ENCODE peak calls at places on chromosomes 3 and 15, in six cellular contexts. H is HAP-1, L is lower lobe of right lung, A is hepatocyte, X is adrenal gland, D is brain microvascular endothelial cell. V is an unnamed sample.

GRCh38 chr3:42836545-42837123 is 27.4 kb downstream of the ACKR2 start:
- DNase-seq in H (no peak), X (no peak), L (no peak), A (no peak), D (no peak), V (no peak)

GRCh38 chr3:11282250-11283125 is 10.3 kb downstream of the ATG7 start:
- DNase-seq in L (no peak), H (no peak), A (peak; percentile 30), D (no peak), X (peak; percentile 35), V (peak; percentile 73)

GRCh38 chr15:71312731-71313460 is 197.6 kb downstream of the THSD4 start:
- DNase-seq in A (no peak), L (no peak), D (no peak), X (no peak), H (no peak), V (no peak)

GRCh38 chr15:98682992-98683701 is 34.8 kb downstream of the IGF1R start:
- DNase-seq in L (no peak), X (no peak), H (no peak), A (no peak), D (no peak), V (peak; percentile 36)

GRCh38 chr15:85766007-85766831 is 28.5 kb downstream of the KLHL25 start:
- DNase-seq in L (no peak), H (no peak), A (peak; percentile 54), X (no peak), D (no peak), V (no peak)

GRCh38 chr3:114880078-114880477 is 267.0 kb downstream of the ZBTB20 start:
- DNase-seq in H (peak; percentile 9), A (no peak), X (no peak), D (peak; percentile 34), L (peak; percentile 22), V (no peak)

GRCh38 chr15:51861557-51862350 is 32.3 kb downstream of the TMOD3 start:
- DNase-seq in H (no peak), X (no peak), D (no peak), A (no peak), L (no peak), V (no peak)

GRCh38 chr15:63573533-63573932 is 23.7 kb upstream of the FBXL22 start:
- DNase-seq in A (no peak), X (no peak), D (peak; percentile 20), L (no peak), H (no peak), V (no peak)

GRCh38 chr3:126342211-126342610 is 15.0 kb downstream of the KLF15 start:
- DNase-seq in H (peak; percentile 5), A (no peak), X (no peak), D (no peak), L (peak; percentile 30), V (no peak)

GRCh38 chr3:126340081-126340511 is 17.1 kb downstream of the KLF15 start:
- DNase-seq in X (no peak), D (no peak), A (no peak), H (peak; percentile 4), L (peak; percentile 34), V (peak; percentile 78)

GRCh38 chr3:126341755-126342150 is 15.5 kb downstream of the KLF15 start:
- DNase-seq in L (peak; percentile 9), A (no peak), D (no peak), X (no peak), H (peak; percentile 3), V (no peak)

GRCh38 chr3:126340596-126340942 is 16.6 kb downstream of the KLF15 start:
- DNase-seq in A (no peak), D (no peak), H (no peak), L (peak; percentile 26), X (no peak), V (no peak)

GRCh38 chr3:126340943-126341754 is 16.1 kb downstream of the KLF15 start:
- DNase-seq in A (no peak), D (no peak), H (peak; percentile 6), L (peak; percentile 35), X (no peak), V (no peak)
- H3K4me3 ChIP-seq in A (no peak overlapping the region), D (no peak overlapping the region), H (no peak overlapping the region), L (no peak overlapping the region), X (no peak overlapping the region), V (no peak overlapping the region)

GRCh38 chr15:90232196-90232595 is 1.5 kb downstream of the CIB1 start:
- DNase-seq in X (no peak), L (no peak), A (no peak), H (no peak), D (no peak), V (no peak)
- H3K4me3 ChIP-seq in X (no peak overlapping the region), L (peak overlapping the region; percentile 88), A (no peak overlapping the region), H (no peak overlapping the region), D (peak overlapping the region; percentile 9), V (peak overlapping the region; percentile 87)

DNA sequence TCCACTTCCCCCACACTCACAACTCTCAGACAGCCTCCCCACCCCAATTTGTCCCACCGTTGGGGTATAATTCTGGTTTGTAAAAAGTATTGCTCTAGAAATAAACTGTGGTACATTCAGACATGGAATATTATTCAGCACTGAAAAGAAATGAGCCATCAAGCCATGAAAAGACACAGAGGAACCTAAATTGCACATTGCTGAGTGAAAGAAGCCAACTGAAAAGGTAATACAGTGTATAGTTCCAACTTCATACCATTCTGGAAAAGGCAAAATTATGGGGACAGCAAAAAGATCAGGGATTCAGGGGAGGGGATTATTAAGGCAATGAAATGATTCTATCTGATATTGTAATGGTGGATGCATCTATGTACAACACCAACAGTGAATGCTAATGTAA is 10.5 kb downstream of the ANXA2 start:
- DNase-seq in X (no peak), H (no peak), D (no peak), L (no peak), A (no peak), V (no peak)
- H3K4me3 ChIP-seq in X (no peak overlapping the region), H (no peak overlapping the region), D (no peak overlapping the region), L (no peak overlapping the region), A (no peak overlapping the region), V (no peak overlapping the region)

GRCh38 chr15:41894791-41895463 is 1.1 kb upstream of the SPTBN5 start:
- DNase-seq in H (no peak), L (peak; percentile 87), D (peak; percentile 72), A (peak; percentile 78), X (peak; percentile 89), V (peak; percentile 72)

GRCh38 chr15:41893422-41894250 is at the start of gene SPTBN5:
- DNase-seq in L (no peak), H (no peak), A (no peak), X (no peak), D (no peak), V (no peak)

GRCh38 chr15:41895491-41895890 is 1.6 kb upstream of the SPTBN5 start:
- DNase-seq in X (no peak), H (no peak), A (no peak), D (no peak), L (no peak), V (no peak)

GRCh38 chr15:41892621-41893421 is 1.0 kb downstream of the SPTBN5 start:
- DNase-seq in X (peak; percentile 85), L (peak; percentile 85), A (no peak), D (no peak), H (no peak), V (no peak)

GRCh38 chr15:41894251-41894790 is 468 bp upstream of the SPTBN5 start:
- DNase-seq in A (no peak), D (no peak), L (no peak), X (no peak), H (no peak), V (no peak)
- H3K4me3 ChIP-seq in A (no peak overlapping the region), D (no peak overlapping the region), L (peak overlapping the region; percentile 6), X (no peak overlapping the region), H (no peak overlapping the region), V (no peak overlapping the region)

GRCh38 chr3:197753263-197753662 is 3.6 kb downstream of the FYTTD1 start:
- DNase-seq in H (no peak), D (no peak), A (no peak), L (no peak), X (no peak), V (no peak)

GRCh38 chr3:197749601-197750395 is at the start of gene FYTTD1:
- DNase-seq in X (peak; percentile 90), L (peak; percentile 95), H (peak; percentile 89), D (peak; percentile 68), A (peak; percentile 96), V (peak; percentile 80)

GRCh38 chr3:197750396-197750831 is 731 bp downstream of the FYTTD1 start:
- DNase-seq in L (peak; percentile 86), H (peak; percentile 67), D (peak; percentile 67), X (peak; percentile 64), A (peak; percentile 85), V (peak; percentile 65)

GRCh38 chr3:197750863-197751737 is 1.4 kb downstream of the FYTTD1 start:
- DNase-seq in X (peak; percentile 52), H (peak; percentile 56), D (peak; percentile 43), A (peak; percentile 54), L (peak; percentile 69), V (peak; percentile 62)

GRCh38 chr3:197752107-197752506 is 2.4 kb downstream of the FYTTD1 start:
- DNase-seq in H (no peak), L (no peak), X (no peak), D (no peak), A (no peak), V (no peak)
- H3K4me3 ChIP-seq in H (no peak overlapping the region), L (peak overlapping the region; percentile 91), X (no peak overlapping the region), D (no peak overlapping the region), A (no peak overlapping the region), V (peak overlapping the region; percentile 23)

GRCh38 chr3:66348696-66349095 is 127.9 kb downstream of the SLC25A26 start:
- DNase-seq in A (no peak), X (no peak), L (no peak), H (no peak), D (no peak), V (no peak)

GRCh38 chr3:66350601-66351000 is 129.8 kb downstream of the SLC25A26 start:
- DNase-seq in X (no peak), H (no peak), A (no peak), L (no peak), D (no peak), V (peak; percentile 32)

GRCh38 chr3:66344391-66344811 is 123.6 kb downstream of the SLC25A26 start:
- DNase-seq in D (no peak), H (no peak), A (peak; percentile 38), X (no peak), L (no peak), V (peak; percentile 11)

GRCh38 chr3:66342717-66343373 is 122.0 kb downstream of the SLC25A26 start:
- DNase-seq in L (no peak), D (no peak), H (no peak), X (no peak), A (no peak), V (no peak)

DNA sequence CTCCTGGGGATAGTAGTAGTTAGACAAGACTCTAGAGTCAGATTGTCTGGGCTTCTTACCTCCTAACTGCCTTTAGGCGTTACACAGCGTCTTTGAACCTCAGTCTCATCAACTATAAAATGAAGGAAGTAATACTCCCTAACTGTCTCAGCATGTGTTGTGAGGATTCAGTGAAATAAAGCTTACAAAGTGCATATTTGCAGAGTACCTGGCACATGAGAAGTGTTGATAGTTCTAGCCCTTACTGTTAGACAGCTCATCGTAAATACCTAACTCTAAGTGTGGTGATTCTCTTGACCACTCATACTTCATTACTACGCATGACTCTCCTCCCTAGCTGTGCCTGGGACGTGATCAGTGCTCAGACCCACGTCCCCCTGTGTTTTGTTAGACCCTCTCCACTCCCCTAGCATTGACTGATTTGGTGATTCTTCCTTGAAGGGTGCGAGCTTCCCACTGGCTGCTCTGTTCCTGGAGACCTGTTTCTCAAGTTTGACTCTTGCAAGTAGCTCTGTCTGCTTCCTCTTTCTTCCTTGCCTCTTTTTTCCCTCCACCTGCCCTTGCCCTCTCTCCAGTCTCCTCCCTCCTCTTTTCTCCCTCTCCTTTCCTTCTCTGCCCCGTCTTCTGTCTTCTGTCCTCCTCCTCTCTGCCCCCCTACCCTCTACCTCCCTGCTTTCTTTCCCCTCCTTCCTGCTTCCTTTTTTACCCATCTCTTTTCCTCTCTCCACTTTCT is 124.2 kb downstream of the SLC25A26 start:
- DNase-seq in A (peak; percentile 26), H (no peak), L (no peak), X (no peak), D (no peak), V (no peak)
- H3K4me3 ChIP-seq in A (no peak overlapping the region), H (no peak overlapping the region), L (no peak overlapping the region), X (no peak overlapping the region), D (no peak overlapping the region), V (no peak overlapping the region)